ENCODE peak calls at places on chromosomes 12 and 14, in ten cellular contexts. H is A673, Q is heart left ventricle, C is HL-60, N is ovary, G is fibroblast of mammary gland, B is cardiac fibroblast, T is lower leg skin, K is Peyer's patch, I is right atrium auricular region. R is an unnamed sample.

GRCh38 chr14:88856786-88857366 is 32.4 kb downstream of the TTC8 start:
- DNase-seq in I (no peak), H (no peak), B (no peak), C (no peak), Q (no peak), G (no peak), N (no peak), K (no peak), T (no peak), R (no peak)

GRCh38 chr12:124319368-124320050 is 24.6 kb downstream of the RFLNA start:
- DNase-seq in T (no peak), N (no peak), K (no peak), I (no peak), Q (no peak), B (no peak), C (no peak), H (no peak), G (no peak), R (no peak)

GRCh38 chr12:53180270-53180930 is at the start of the genes CSAD and ZNF740:
- DNase-seq in Q (peak; percentile 99), B (peak; percentile 98), H (peak; percentile 99), T (peak; percentile 96), K (peak; percentile 96), I (peak; percentile 96), C (peak; percentile 98), N (peak; percentile 98), G (peak; percentile 96), R (peak; percentile 90)

GRCh38 chr12:22459872-22460490 is 84.4 kb downstream of the C2CD5 start:
- DNase-seq in C (peak; percentile 34), B (peak; percentile 69), I (no peak), N (no peak), Q (no peak), H (peak; percentile 74), K (no peak), G (peak; percentile 59), T (no peak), R (no peak)

GRCh38 chr12:12488823-12489528 is 73.7 kb downstream of the DUSP16 start:
- DNase-seq in Q (no peak), T (no peak), G (no peak), N (no peak), C (no peak), H (no peak), B (no peak), K (no peak), I (no peak), R (no peak)

GRCh38 chr12:1980282-1980681 is 24.0 kb downstream of the DCP1B start:
- DNase-seq in C (no peak), K (no peak), I (no peak), N (no peak), G (no peak), Q (no peak), T (no peak), H (no peak), B (no peak), R (no peak)

GRCh38 chr12:59194794-59195193 is 274.5 kb upstream of the LRIG3 start:
- DNase-seq in K (no peak), I (no peak), B (no peak), G (no peak), N (no peak), C (no peak), Q (no peak), T (no peak), H (no peak), R (no peak)

GRCh38 chr12:8064131-8064530 is 2.0 kb downstream of the C3AR1 start:
- DNase-seq in G (no peak), H (no peak), K (no peak), I (no peak), T (no peak), C (no peak), Q (no peak), B (no peak), N (no peak), R (no peak)

GRCh38 chr14:96752156-96752555 is 45.0 kb upstream of the VRK1 start:
- DNase-seq in I (no peak), G (no peak), C (no peak), T (no peak), K (no peak), B (no peak), Q (no peak), H (no peak), N (no peak), R (no peak)

GRCh38 chr14:101254805-101255764 is 306.2 kb upstream of the DIO3 start:
- DNase-seq in T (no peak), C (no peak), Q (no peak), I (no peak), B (peak; percentile 3), K (no peak), H (no peak), N (peak; percentile 74), G (peak; percentile 54), R (no peak)

GRCh38 chr14:91280129-91280528 is 35.6 kb upstream of the GPR68 start:
- DNase-seq in G (no peak), H (no peak), B (no peak), N (no peak), I (no peak), Q (no peak), K (no peak), T (no peak), C (no peak), R (no peak)

GRCh38 chr12:62123721-62124203 is 136.4 kb upstream of the USP15 start:
- DNase-seq in B (peak; percentile 68), K (no peak), G (peak; percentile 58), Q (no peak), H (peak; percentile 71), N (peak; percentile 44), I (no peak), C (peak; percentile 23), T (no peak), R (peak; percentile 7)

DNA sequence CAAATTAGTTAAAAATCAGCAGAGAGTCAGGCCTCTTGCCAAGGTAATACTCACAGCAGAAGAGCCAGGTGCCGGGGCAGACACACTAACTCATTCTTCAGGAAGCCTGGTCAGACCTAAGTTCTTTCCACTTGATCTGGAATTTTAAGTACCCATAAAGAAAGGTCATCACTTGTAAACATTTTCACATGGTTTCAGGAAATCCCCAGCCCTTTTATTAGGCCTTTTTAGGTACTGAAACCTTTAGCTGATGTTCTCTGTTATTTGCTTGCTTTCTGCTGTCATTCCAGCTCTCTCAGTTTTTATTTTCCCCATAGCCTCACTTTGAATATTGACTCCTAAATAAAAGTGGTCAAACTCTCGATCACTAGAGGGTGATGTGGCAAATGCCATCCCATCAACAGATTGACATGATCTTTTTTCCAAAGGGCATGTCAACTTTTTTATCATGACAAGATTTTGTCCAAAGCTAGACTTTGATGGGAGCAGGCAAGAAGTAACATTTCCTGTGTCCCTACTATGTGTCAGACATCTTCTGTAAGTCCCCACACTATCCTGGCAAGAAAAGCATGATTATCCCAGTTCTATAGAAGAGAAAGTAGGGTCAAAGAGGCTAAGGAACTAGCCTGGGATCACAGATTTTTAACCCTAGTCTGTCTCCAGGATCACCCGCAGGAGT is 5.7 kb downstream of the ISCU start:
- DNase-seq in H (no peak), C (no peak), T (no peak), N (no peak), G (no peak), I (no peak), B (no peak), Q (no peak), K (no peak), R (no peak)
- H3K4me3 ChIP-seq in H (no peak overlapping the region), C (no peak overlapping the region), T (no peak overlapping the region), N (no peak overlapping the region), G (no peak overlapping the region), I (no peak overlapping the region), B (no peak overlapping the region), Q (no peak overlapping the region), K (no peak overlapping the region), R (no peak overlapping the region)

DNA sequence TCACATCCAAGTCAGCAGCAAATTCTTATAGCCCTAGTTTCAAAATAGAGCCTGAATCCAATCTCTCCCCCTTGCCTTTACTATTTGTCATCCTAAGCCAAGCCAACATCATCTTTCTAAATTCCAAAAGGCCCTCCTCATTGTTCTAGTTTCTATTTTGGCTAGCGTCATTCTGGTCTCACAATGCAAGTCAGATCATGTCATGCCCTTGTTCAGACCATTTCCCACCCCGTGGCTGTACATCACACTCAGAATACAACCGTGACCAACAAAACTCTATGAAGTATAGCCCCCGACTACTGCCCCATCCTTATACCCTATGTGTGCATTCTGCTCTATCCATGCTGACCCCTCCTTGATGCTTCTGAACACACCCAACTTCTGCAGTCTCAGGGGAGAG is 12.3 kb upstream of the GNG2 start:
- DNase-seq in I (no peak), C (no peak), Q (no peak), K (no peak), G (peak; percentile 38), B (no peak), T (no peak), H (no peak), N (no peak), R (no peak)
- H3K4me3 ChIP-seq in I (no peak overlapping the region), C (no peak overlapping the region), Q (no peak overlapping the region), K (no peak overlapping the region), G (no peak overlapping the region), B (no peak overlapping the region), T (no peak overlapping the region), H (no peak overlapping the region), N (no peak overlapping the region), R (no peak overlapping the region)

DNA sequence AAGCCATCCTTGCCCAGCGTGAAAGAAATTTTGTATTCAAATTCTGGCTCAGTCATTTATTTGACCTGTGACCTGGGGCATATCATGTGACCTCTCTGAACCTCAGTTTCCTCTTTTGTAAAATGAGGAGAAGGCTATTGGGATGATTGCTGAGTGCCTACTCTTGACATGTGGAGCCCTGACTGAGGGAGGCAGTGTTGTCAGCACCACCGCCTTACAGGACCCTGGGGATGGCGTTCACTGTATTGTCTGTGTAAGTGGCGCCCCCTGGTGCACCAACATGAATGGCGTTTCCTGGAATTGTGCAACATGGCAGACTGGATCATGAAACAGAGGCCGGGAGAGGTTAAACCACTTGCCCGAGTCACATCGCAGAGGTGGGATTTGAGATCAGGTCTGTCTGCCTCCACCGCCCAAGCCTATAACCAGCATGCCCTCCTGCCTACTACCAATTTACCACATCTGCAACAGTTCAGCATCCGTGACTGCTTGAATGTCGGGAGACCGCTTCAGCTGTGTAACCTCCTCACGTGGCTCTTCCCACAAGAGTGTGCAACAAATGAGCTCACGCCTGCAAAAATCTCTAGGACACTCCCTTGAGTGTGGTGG is 20.1 kb upstream of the CCDC63 start:
- DNase-seq in T (peak; percentile 84), G (peak; percentile 85), Q (peak; percentile 92), C (peak; percentile 90), B (peak; percentile 88), N (peak; percentile 80), I (peak; percentile 94), K (peak; percentile 91), H (peak; percentile 94), R (peak; percentile 36)
- H3K4me3 ChIP-seq in T (no peak overlapping the region), G (peak overlapping the region; percentile 24), Q (peak overlapping the region; percentile 38), C (peak overlapping the region; percentile 32), B (peak overlapping the region; percentile 29), N (no peak overlapping the region), I (no peak overlapping the region), K (peak overlapping the region; percentile 13), H (peak overlapping the region; percentile 8), R (peak overlapping the region; percentile 30)

DNA sequence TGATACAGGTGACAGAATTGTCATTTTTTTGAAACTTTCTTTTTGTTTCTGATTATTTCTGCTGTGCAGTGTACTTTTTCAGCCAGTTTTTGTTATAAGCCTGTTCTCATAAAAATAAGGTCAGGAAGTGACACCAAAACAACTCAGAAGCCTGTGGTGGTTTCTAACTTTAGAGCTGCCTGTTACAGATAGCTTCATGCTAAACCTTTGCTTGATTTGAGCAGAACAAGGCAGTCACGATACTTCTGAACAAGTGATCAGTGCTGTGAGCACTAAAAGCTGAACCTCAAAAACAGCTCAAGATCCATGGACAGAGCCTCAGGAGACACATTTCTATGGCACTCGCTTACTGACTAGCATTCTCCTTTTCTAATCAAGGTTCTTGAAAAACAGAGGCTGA is 82.0 kb downstream of the PRKCH start:
- DNase-seq in T (no peak), H (no peak), N (no peak), K (no peak), B (no peak), G (no peak), I (no peak), Q (no peak), C (no peak), R (no peak)
- H3K4me3 ChIP-seq in T (no peak overlapping the region), H (no peak overlapping the region), N (no peak overlapping the region), K (no peak overlapping the region), B (no peak overlapping the region), G (no peak overlapping the region), I (no peak overlapping the region), Q (no peak overlapping the region), C (no peak overlapping the region), R (no peak overlapping the region)

R was measured in skeletal muscle cell.